ENCODE peak calls at places on chromosomes 2 and 18, in ten cellular contexts. One of them, this sample, is unnamed.

GRCh38 chr2:15302154-15302553 is 259.0 kb downstream of the NBAS start:
- DNase-seq in activated naive CD4-positive, alpha-beta T cell treated with anti-CD3 and anti-CD28 coated beads, Interleukin-2, amount 10 ng/mL, durations not matched to agents 7 days and 5 days: no peak
- DNase-seq in cardiac septum: no peak
- DNase-seq in GM04504: peak
- DNase-seq in heart right ventricle: no peak
- DNase-seq in NCI-H2081: no peak
- DNase-seq in left ventricle myocardium inferior: no peak
- DNase-seq in neural crest cell: no peak
- DNase-seq in mesendoderm: no peak
- DNase-seq in stimulated activated CD4-positive, alpha-beta T cell treated with anti-CD3 and anti-CD28 coated beads, Interleukin-4, amount 100 ng/mL, for 4 hours: no peak
- DNase-seq in this sample: no peak

GRCh38 chr2:8255448-8255800 is 426.4 kb upstream of the ID2 start:
- DNase-seq in stimulated activated CD4-positive, alpha-beta T cell treated with anti-CD3 and anti-CD28 coated beads, Interleukin-4, amount 100 ng/mL, for 4 hours: no peak
- DNase-seq in NCI-H2081: no peak
- DNase-seq in GM04504: no peak
- DNase-seq in activated naive CD4-positive, alpha-beta T cell treated with anti-CD3 and anti-CD28 coated beads, Interleukin-2, amount 10 ng/mL, durations not matched to agents 7 days and 5 days: no peak
- DNase-seq in left ventricle myocardium inferior: no peak
- DNase-seq in cardiac septum: no peak
- DNase-seq in mesendoderm: peak
- DNase-seq in neural crest cell: no peak
- DNase-seq in heart right ventricle: no peak
- DNase-seq in this sample: no peak

GRCh38 chr2:175726213-175726612 is 275.9 kb downstream of the LNPK start:
- DNase-seq in activated naive CD4-positive, alpha-beta T cell treated with anti-CD3 and anti-CD28 coated beads, Interleukin-2, amount 10 ng/mL, durations not matched to agents 7 days and 5 days: no peak
- DNase-seq in left ventricle myocardium inferior: no peak
- DNase-seq in NCI-H2081: no peak
- DNase-seq in GM04504: no peak
- DNase-seq in neural crest cell: no peak
- DNase-seq in heart right ventricle: no peak
- DNase-seq in cardiac septum: no peak
- DNase-seq in mesendoderm: no peak
- DNase-seq in stimulated activated CD4-positive, alpha-beta T cell treated with anti-CD3 and anti-CD28 coated beads, Interleukin-4, amount 100 ng/mL, for 4 hours: no peak
- DNase-seq in this sample: no peak

GRCh38 chr2:32925283-32925682 is 21.5 kb upstream of the LTBP1 start:
- DNase-seq in left ventricle myocardium inferior: no peak
- DNase-seq in cardiac septum: no peak
- DNase-seq in GM04504: no peak
- DNase-seq in neural crest cell: no peak
- DNase-seq in heart right ventricle: no peak
- DNase-seq in stimulated activated CD4-positive, alpha-beta T cell treated with anti-CD3 and anti-CD28 coated beads, Interleukin-4, amount 100 ng/mL, for 4 hours: no peak
- DNase-seq in NCI-H2081: no peak
- DNase-seq in activated naive CD4-positive, alpha-beta T cell treated with anti-CD3 and anti-CD28 coated beads, Interleukin-2, amount 10 ng/mL, durations not matched to agents 7 days and 5 days: no peak
- DNase-seq in mesendoderm: no peak
- DNase-seq in this sample: no peak

GRCh38 chr18:62409821-62410220 is 84.7 kb downstream of the TNFRSF11A start:
- DNase-seq in cardiac septum: no peak
- DNase-seq in neural crest cell: no peak
- DNase-seq in NCI-H2081: no peak
- DNase-seq in left ventricle myocardium inferior: no peak
- DNase-seq in heart right ventricle: no peak
- DNase-seq in activated naive CD4-positive, alpha-beta T cell treated with anti-CD3 and anti-CD28 coated beads, Interleukin-2, amount 10 ng/mL, durations not matched to agents 7 days and 5 days: no peak
- DNase-seq in stimulated activated CD4-positive, alpha-beta T cell treated with anti-CD3 and anti-CD28 coated beads, Interleukin-4, amount 100 ng/mL, for 4 hours: no peak
- DNase-seq in mesendoderm: peak
- DNase-seq in GM04504: no peak
- DNase-seq in this sample: no peak

GRCh38 chr18:26332991-26333390 is 106.7 kb downstream of the TAF4B start:
- DNase-seq in left ventricle myocardium inferior: no peak
- DNase-seq in GM04504: no peak
- DNase-seq in mesendoderm: no peak
- DNase-seq in cardiac septum: no peak
- DNase-seq in stimulated activated CD4-positive, alpha-beta T cell treated with anti-CD3 and anti-CD28 coated beads, Interleukin-4, amount 100 ng/mL, for 4 hours: no peak
- DNase-seq in NCI-H2081: no peak
- DNase-seq in neural crest cell: no peak
- DNase-seq in activated naive CD4-positive, alpha-beta T cell treated with anti-CD3 and anti-CD28 coated beads, Interleukin-2, amount 10 ng/mL, durations not matched to agents 7 days and 5 days: no peak
- DNase-seq in heart right ventricle: no peak
- DNase-seq in this sample: no peak

GRCh38 chr2:71952572-71953188 is 195.0 kb downstream of the CYP26B1 start:
- DNase-seq in NCI-H2081: no peak
- DNase-seq in mesendoderm: peak
- DNase-seq in left ventricle myocardium inferior: no peak
- DNase-seq in cardiac septum: no peak
- DNase-seq in neural crest cell: no peak
- DNase-seq in GM04504: no peak
- DNase-seq in heart right ventricle: no peak
- DNase-seq in activated naive CD4-positive, alpha-beta T cell treated with anti-CD3 and anti-CD28 coated beads, Interleukin-2, amount 10 ng/mL, durations not matched to agents 7 days and 5 days: no peak
- DNase-seq in stimulated activated CD4-positive, alpha-beta T cell treated with anti-CD3 and anti-CD28 coated beads, Interleukin-4, amount 100 ng/mL, for 4 hours: no peak
- DNase-seq in this sample: no peak

GRCh38 chr2:234823877-234824376 is 127.9 kb upstream of the SH3BP4 start:
- DNase-seq in cardiac septum: no peak
- DNase-seq in mesendoderm: no peak
- DNase-seq in NCI-H2081: no peak
- DNase-seq in neural crest cell: no peak
- DNase-seq in activated naive CD4-positive, alpha-beta T cell treated with anti-CD3 and anti-CD28 coated beads, Interleukin-2, amount 10 ng/mL, durations not matched to agents 7 days and 5 days: no peak
- DNase-seq in stimulated activated CD4-positive, alpha-beta T cell treated with anti-CD3 and anti-CD28 coated beads, Interleukin-4, amount 100 ng/mL, for 4 hours: no peak
- DNase-seq in heart right ventricle: peak
- DNase-seq in left ventricle myocardium inferior: no peak
- DNase-seq in GM04504: peak
- DNase-seq in this sample: peak

GRCh38 chr2:23268467-23269263 is 116.3 kb upstream of the KLHL29 start:
- DNase-seq in cardiac septum: no peak
- DNase-seq in activated naive CD4-positive, alpha-beta T cell treated with anti-CD3 and anti-CD28 coated beads, Interleukin-2, amount 10 ng/mL, durations not matched to agents 7 days and 5 days: no peak
- DNase-seq in neural crest cell: no peak
- DNase-seq in mesendoderm: no peak
- DNase-seq in left ventricle myocardium inferior: no peak
- DNase-seq in heart right ventricle: no peak
- DNase-seq in stimulated activated CD4-positive, alpha-beta T cell treated with anti-CD3 and anti-CD28 coated beads, Interleukin-4, amount 100 ng/mL, for 4 hours: no peak
- DNase-seq in GM04504: no peak
- DNase-seq in NCI-H2081: no peak
- DNase-seq in this sample: peak

GRCh38 chr2:59217360-59217759 is 976.2 kb upstream of the FANCL start:
- DNase-seq in left ventricle myocardium inferior: no peak
- DNase-seq in cardiac septum: no peak
- DNase-seq in NCI-H2081: no peak
- DNase-seq in stimulated activated CD4-positive, alpha-beta T cell treated with anti-CD3 and anti-CD28 coated beads, Interleukin-4, amount 100 ng/mL, for 4 hours: no peak
- DNase-seq in activated naive CD4-positive, alpha-beta T cell treated with anti-CD3 and anti-CD28 coated beads, Interleukin-2, amount 10 ng/mL, durations not matched to agents 7 days and 5 days: no peak
- DNase-seq in neural crest cell: no peak
- DNase-seq in mesendoderm: no peak
- DNase-seq in heart right ventricle: no peak
- DNase-seq in GM04504: no peak
- DNase-seq in this sample: no peak

GRCh38 chr2:226649871-226650660 is 149.6 kb downstream of the IRS1 start:
- DNase-seq in mesendoderm: peak
- DNase-seq in NCI-H2081: peak
- DNase-seq in neural crest cell: no peak
- DNase-seq in heart right ventricle: peak
- DNase-seq in left ventricle myocardium inferior: peak
- DNase-seq in cardiac septum: peak
- DNase-seq in stimulated activated CD4-positive, alpha-beta T cell treated with anti-CD3 and anti-CD28 coated beads, Interleukin-4, amount 100 ng/mL, for 4 hours: peak
- DNase-seq in activated naive CD4-positive, alpha-beta T cell treated with anti-CD3 and anti-CD28 coated beads, Interleukin-2, amount 10 ng/mL, durations not matched to agents 7 days and 5 days: peak
- DNase-seq in GM04504: peak
- DNase-seq in this sample: peak

GRCh38 chr18:45670281-45670962 is 53.6 kb upstream of the SLC14A1 start:
- DNase-seq in neural crest cell: no peak
- DNase-seq in activated naive CD4-positive, alpha-beta T cell treated with anti-CD3 and anti-CD28 coated beads, Interleukin-2, amount 10 ng/mL, durations not matched to agents 7 days and 5 days: peak
- DNase-seq in GM04504: no peak
- DNase-seq in stimulated activated CD4-positive, alpha-beta T cell treated with anti-CD3 and anti-CD28 coated beads, Interleukin-4, amount 100 ng/mL, for 4 hours: peak
- DNase-seq in left ventricle myocardium inferior: no peak
- DNase-seq in heart right ventricle: peak
- DNase-seq in NCI-H2081: no peak
- DNase-seq in cardiac septum: no peak
- DNase-seq in mesendoderm: peak
- DNase-seq in this sample: no peak

GRCh38 chr2:204205548-204205947 is 269.0 kb downstream of the ICOS start:
- DNase-seq in activated naive CD4-positive, alpha-beta T cell treated with anti-CD3 and anti-CD28 coated beads, Interleukin-2, amount 10 ng/mL, durations not matched to agents 7 days and 5 days: no peak
- DNase-seq in NCI-H2081: no peak
- DNase-seq in stimulated activated CD4-positive, alpha-beta T cell treated with anti-CD3 and anti-CD28 coated beads, Interleukin-4, amount 100 ng/mL, for 4 hours: no peak
- DNase-seq in mesendoderm: peak
- DNase-seq in left ventricle myocardium inferior: no peak
- DNase-seq in heart right ventricle: no peak
- DNase-seq in neural crest cell: no peak
- DNase-seq in cardiac septum: no peak
- DNase-seq in GM04504: no peak
- DNase-seq in this sample: no peak

GRCh38 chr2:52391576-52391975 is 1359.6 kb upstream of the NRXN1 start:
- DNase-seq in cardiac septum: no peak
- DNase-seq in stimulated activated CD4-positive, alpha-beta T cell treated with anti-CD3 and anti-CD28 coated beads, Interleukin-4, amount 100 ng/mL, for 4 hours: no peak
- DNase-seq in left ventricle myocardium inferior: no peak
- DNase-seq in NCI-H2081: no peak
- DNase-seq in neural crest cell: no peak
- DNase-seq in heart right ventricle: no peak
- DNase-seq in GM04504: no peak
- DNase-seq in activated naive CD4-positive, alpha-beta T cell treated with anti-CD3 and anti-CD28 coated beads, Interleukin-2, amount 10 ng/mL, durations not matched to agents 7 days and 5 days: no peak
- DNase-seq in mesendoderm: no peak
- DNase-seq in this sample: no peak

GRCh38 chr2:72755647-72756423 is 70.0 kb downstream of the EXOC6B start:
- DNase-seq in neural crest cell: no peak
- DNase-seq in left ventricle myocardium inferior: no peak
- DNase-seq in NCI-H2081: peak
- DNase-seq in cardiac septum: no peak
- DNase-seq in GM04504: peak
- DNase-seq in mesendoderm: no peak
- DNase-seq in stimulated activated CD4-positive, alpha-beta T cell treated with anti-CD3 and anti-CD28 coated beads, Interleukin-4, amount 100 ng/mL, for 4 hours: no peak
- DNase-seq in activated naive CD4-positive, alpha-beta T cell treated with anti-CD3 and anti-CD28 coated beads, Interleukin-2, amount 10 ng/mL, durations not matched to agents 7 days and 5 days: no peak
- DNase-seq in heart right ventricle: no peak
- DNase-seq in this sample: no peak

GRCh38 chr2:233857511-233858118 is 3.3 kb upstream of the HJURP start:
- DNase-seq in stimulated activated CD4-positive, alpha-beta T cell treated with anti-CD3 and anti-CD28 coated beads, Interleukin-4, amount 100 ng/mL, for 4 hours: peak
- DNase-seq in activated naive CD4-positive, alpha-beta T cell treated with anti-CD3 and anti-CD28 coated beads, Interleukin-2, amount 10 ng/mL, durations not matched to agents 7 days and 5 days: peak
- DNase-seq in heart right ventricle: no peak
- DNase-seq in cardiac septum: no peak
- DNase-seq in GM04504: no peak
- DNase-seq in neural crest cell: no peak
- DNase-seq in mesendoderm: peak
- DNase-seq in NCI-H2081: peak
- DNase-seq in left ventricle myocardium inferior: no peak
- DNase-seq in this sample: no peak

This sample was measured in kidney glomerular epithelial cell.